ENCODE peak calls at places on chromosome 19, in nine cellular contexts. N is HCT116, P is GM13977, J is OCI-LY7, Q is cardiac muscle cell, R is left ventricle myocardium inferior, S is H9, I is psoas muscle, B is astrocyte of the spinal cord. Y is an unnamed sample.

GRCh38 chr19:17424743-17425365 is 5.0 kb downstream of the MVB12A start:
- DNase-seq in N (no peak), P (peak), J (peak), Q (peak), R (no peak), S (peak), I (peak), B (peak), Y (no peak)

GRCh38 chr19:17743874-17744273 is 7.4 kb upstream of the FCHO1 start:
- DNase-seq in N (no peak), P (no peak), J (no peak), Q (peak), R (no peak), S (no peak), I (no peak), B (peak), Y (no peak)

GRCh38 chr19:308471-309205 is 17.4 kb upstream of the PLPP2 start:
- DNase-seq in N (no peak), P (no peak), J (no peak), Q (no peak), R (no peak), S (no peak), I (no peak), B (no peak), Y (no peak)

GRCh38 chr19:32041681-32042292 is 303.6 kb upstream of the ZNF507 start:
- DNase-seq in N (no peak), P (no peak), J (peak), Q (peak), R (peak), S (peak), I (no peak), B (peak), Y (peak)

GRCh38 chr19:43465468-43466120 is at the start of gene LYPD3:
- DNase-seq in N (peak), P (no peak), J (no peak), Q (peak), R (no peak), S (peak), I (no peak), B (no peak), Y (peak)

GRCh38 chr19:18029617-18030338 is 21.8 kb downstream of the ARRDC2 start:
- DNase-seq in N (peak), P (no peak), J (no peak), Q (no peak), R (no peak), S (no peak), I (peak), B (no peak), Y (no peak)

GRCh38 chr19:50320051-50320450 is 9.1 kb downstream of the KCNC3 start:
- DNase-seq in N (no peak), P (no peak), J (no peak), Q (no peak), R (no peak), S (no peak), I (peak), B (no peak), Y (no peak)

GRCh38 chr19:47663435-47663910 is 49.7 kb upstream of the EHD2 start:
- DNase-seq in N (no peak), P (no peak), J (no peak), Q (peak), R (no peak), S (no peak), I (no peak), B (peak), Y (peak)

GRCh38 chr19:34556500-34556899 is 74.9 kb downstream of the WTIP start:
- DNase-seq in N (peak), P (no peak), J (peak), Q (peak), R (no peak), S (peak), I (no peak), B (no peak), Y (no peak)

GRCh38 chr19:32719611-32720059 is at the start of gene TDRD12:
- DNase-seq in N (no peak), P (no peak), J (no peak), Q (no peak), R (no peak), S (peak), I (no peak), B (no peak), Y (no peak)

GRCh38 chr19:55795021-55795420 is 26.1 kb downstream of the RFPL4AL1 start:
- DNase-seq in N (no peak), P (no peak), J (no peak), Q (no peak), R (no peak), S (no peak), I (no peak), B (no peak), Y (no peak)

DNA sequence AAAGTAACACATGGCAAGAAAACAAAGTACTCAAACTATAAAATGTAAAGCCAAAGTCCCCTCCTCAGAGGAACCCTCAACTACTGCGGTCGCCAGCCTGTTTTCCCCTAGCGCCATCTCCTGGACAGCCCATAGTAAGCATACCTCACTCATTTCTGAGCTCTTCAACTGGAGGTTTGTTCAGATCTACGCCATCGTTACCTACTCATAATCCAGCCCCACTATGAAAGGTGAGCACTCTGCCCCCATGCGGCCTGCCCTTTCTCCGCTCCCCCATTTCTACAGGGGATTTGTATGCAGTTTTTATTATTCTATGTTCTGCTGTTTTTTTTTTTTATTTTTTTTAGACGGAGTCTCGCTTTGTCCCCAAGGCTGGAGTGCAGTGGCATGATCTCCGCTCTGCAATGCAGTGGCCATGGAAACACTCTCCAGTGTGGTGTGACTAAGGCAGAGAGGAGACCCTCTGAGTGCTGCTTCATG is 26.2 kb downstream of the OPA3 start:
- DNase-seq in N (peak), P (peak), J (peak), Q (peak), R (no peak), S (peak), I (no peak), B (peak), Y (peak)
- TF ChIP-seq CTCF in N (peak), P (peak), J (peak), Q (peak), R (peak), S (peak), I (peak), B (peak), Y (peak)

GRCh38 chr19:2719910-2720776 is 1.0 kb downstream of the DIRAS1 start:
- DNase-seq in N (no peak), P (peak), J (no peak), Q (peak), R (peak), S (peak), I (no peak), B (no peak), Y (no peak)
- TF ChIP-seq CTCF in N (no peak), P (no peak), J (peak), Q (no peak), R (no peak), S (peak), I (no peak), B (peak), Y (no peak)

GRCh38 chr19:52351512-52351911 is 15.5 kb downstream of the ZNF610 start:
- DNase-seq in N (no peak), P (no peak), J (peak), Q (no peak), R (no peak), S (peak), I (no peak), B (no peak), Y (no peak)
- TF ChIP-seq CTCF in N (peak), P (peak), J (peak), Q (no peak), R (no peak), S (peak), I (no peak), B (no peak), Y (no peak)

GRCh38 chr19:7197760-7198696 is 96.2 kb downstream of the INSR start:
- DNase-seq in N (peak), P (peak), J (peak), Q (peak), R (peak), S (peak), I (peak), B (peak), Y (peak)
- TF ChIP-seq CTCF in N (peak), P (no peak), J (no peak), Q (peak), R (peak), S (peak), I (peak), B (no peak), Y (no peak)

GRCh38 chr19:10699650-10700335 is 1.4 kb upstream of the QTRT1 start:
- DNase-seq in N (peak), P (peak), J (peak), Q (peak), R (no peak), S (peak), I (no peak), B (peak), Y (peak)
- TF ChIP-seq CTCF in N (peak), P (peak), J (peak), Q (peak), R (peak), S (peak), I (peak), B (peak), Y (peak)

DNA sequence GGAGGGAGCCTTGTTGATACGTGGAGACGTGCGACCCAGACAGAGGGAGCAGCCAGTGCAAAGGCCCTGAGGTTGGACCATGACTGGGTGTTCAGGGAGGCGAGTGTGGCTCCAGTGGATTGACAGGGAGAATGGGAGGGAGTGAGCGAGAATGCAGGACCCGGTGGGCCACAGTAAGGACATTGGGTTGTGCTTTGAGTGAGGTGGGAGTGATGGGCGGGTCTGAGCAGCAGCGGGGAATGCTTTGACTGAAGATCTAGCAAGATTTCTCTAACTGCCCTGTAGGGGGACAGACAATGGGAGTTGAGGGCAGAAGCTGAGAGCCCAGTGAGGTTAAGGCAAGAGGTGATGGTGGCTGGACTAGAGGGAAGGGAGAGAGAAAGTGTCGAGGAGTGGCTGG is 7.7 kb upstream of the NANOS2 start:
- DNase-seq in N (peak), P (no peak), J (peak), Q (no peak), R (no peak), S (peak), I (peak), B (no peak), Y (no peak)
- TF ChIP-seq CTCF in N (peak), P (no peak), J (peak), Q (peak), R (no peak), S (peak), I (no peak), B (peak), Y (no peak)

DNA sequence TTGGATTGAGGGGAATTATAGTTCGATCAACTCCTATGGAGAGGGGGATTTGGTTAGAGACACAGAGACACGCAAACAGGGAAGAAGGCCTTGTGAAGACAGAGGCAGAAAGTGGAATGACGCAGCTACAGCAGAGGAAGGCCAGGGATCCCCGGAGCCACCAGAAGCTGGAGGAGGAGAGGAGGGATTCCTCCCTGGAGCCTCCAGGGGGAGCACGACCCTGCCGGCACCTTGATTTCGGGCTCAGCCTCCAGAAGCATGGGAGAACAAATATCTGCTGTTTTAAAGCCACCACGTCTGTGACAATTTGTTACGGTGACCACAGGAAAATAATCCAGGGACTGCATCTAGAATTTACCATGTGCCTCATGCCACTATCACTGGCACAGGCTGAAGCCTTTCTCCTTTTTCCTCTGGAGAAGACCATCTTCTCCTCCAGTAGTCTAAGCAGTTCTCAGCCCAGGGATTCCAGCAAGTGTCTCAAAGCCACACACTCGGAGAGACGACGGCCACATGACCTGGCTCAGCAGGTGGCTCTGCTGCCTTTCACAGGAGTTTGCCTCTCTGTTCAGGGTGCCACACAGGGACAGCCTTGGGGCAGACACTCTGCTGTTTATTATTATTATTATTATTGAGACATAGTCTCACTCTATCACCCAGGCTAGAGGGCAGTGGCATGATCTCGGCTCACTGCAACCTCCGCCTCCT is 39.9 kb upstream of the CCNE1 start:
- DNase-seq in N (peak), P (peak), J (peak), Q (peak), R (peak), S (peak), I (no peak), B (peak), Y (peak)
- TF ChIP-seq CTCF in N (peak), P (peak), J (peak), Q (peak), R (peak), S (peak), I (peak), B (peak), Y (peak)

DNA sequence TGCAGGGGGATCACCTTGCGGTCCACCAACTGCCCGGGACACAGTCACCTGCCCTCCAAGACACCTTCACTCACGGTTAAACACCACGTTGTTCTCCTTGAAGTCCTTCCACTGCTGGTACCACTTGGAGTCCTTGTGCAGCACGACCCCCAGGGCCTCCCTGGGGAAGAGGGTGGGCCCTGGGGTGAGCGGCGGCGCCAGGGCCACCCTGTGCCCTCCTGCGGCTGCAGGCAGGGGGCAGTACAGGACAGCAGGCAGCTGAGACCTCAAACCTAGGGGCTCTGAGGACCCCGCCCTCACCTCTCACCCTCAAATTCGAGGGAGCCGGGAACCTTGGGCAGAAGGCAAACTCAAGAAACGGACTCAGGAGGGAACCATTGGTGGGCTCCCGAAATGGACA is 7.5 kb upstream of the CTXN1 start:
- DNase-seq in N (no peak), P (no peak), J (no peak), Q (no peak), R (no peak), S (no peak), I (no peak), B (no peak), Y (no peak)
- TF ChIP-seq CTCF in N (peak), P (peak), J (peak), Q (peak), R (peak), S (peak), I (peak), B (peak), Y (no peak)

DNA sequence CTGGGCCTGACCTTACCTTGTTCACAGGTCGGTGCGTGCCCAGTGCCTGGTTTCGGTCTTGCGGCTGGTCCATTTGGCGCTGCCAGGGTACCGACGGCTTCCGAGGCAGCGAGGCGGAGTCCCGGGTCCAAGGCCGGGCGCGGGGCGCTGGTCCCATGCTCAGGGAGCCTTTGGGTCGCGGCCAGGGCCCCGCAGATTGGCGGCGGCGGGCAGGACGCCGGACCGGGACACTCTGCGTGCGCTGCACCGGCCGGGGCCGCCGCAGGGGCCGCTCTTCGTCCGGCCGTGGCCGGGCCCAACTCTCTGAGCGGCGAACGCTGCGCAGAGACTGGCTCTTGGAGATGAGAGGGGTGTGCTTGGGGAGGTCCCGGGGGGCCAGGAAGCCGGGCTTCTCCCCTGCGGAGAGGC is 3.3 kb upstream of the WIZ start:
- DNase-seq in N (no peak), P (no peak), J (no peak), Q (peak), R (no peak), S (peak), I (no peak), B (no peak), Y (no peak)
- TF ChIP-seq CTCF in N (no peak), P (no peak), J (no peak), Q (peak), R (peak), S (peak), I (peak), B (no peak), Y (peak)